ENCODE peak calls at places on chromosome 17, in four cellular contexts. P, B, S and Z are unnamed samples.

GRCh38 chr17:70636517-70637133 is 467.3 kb downstream of the KCNJ2 start:
- DNase-seq in S (no peak), P (peak), B (peak), Z (no peak)

GRCh38 chr17:8557176-8557806 is 73.2 kb downstream of the MYH10 start:
- DNase-seq in P (no peak), S (peak), B (no peak), Z (no peak)

GRCh38 chr17:82468692-82469091 is 10.2 kb downstream of the NARF start:
- DNase-seq in B (no peak), P (peak), S (no peak), Z (no peak)

GRCh38 chr17:77892469-77893143 is 65.9 kb upstream of the TNRC6C start:
- DNase-seq in B (peak), P (no peak), S (no peak), Z (no peak)

GRCh38 chr17:41424111-41424635 is at the start of gene KRT37:
- DNase-seq in B (no peak), S (no peak), P (no peak), Z (no peak)

GRCh38 chr17:66073384-66073783 is 118.5 kb downstream of the CEP112 start:
- DNase-seq in B (peak), P (no peak), S (no peak), Z (no peak)

GRCh38 chr17:49223517-49224197 is 6.9 kb downstream of the PHOSPHO1 start:
- DNase-seq in P (peak), B (peak), S (peak), Z (peak)

GRCh38 chr17:36068524-36068923 is 4.5 kb downstream of the CCL18 start:
- DNase-seq in B (peak), P (no peak), S (no peak), Z (no peak)

GRCh38 chr17:29113334-29113733 is 66.9 kb downstream of the MYO18A start:
- DNase-seq in P (no peak), B (peak), S (no peak), Z (no peak)

GRCh38 chr17:78974635-78975591 is 4.8 kb downstream of the LGALS3BP start:
- DNase-seq in S (peak), P (peak), B (peak), Z (no peak)

GRCh38 chr17:54972406-54973138 is 4.0 kb downstream of the STXBP4 start:
- DNase-seq in P (no peak), S (no peak), B (no peak), Z (no peak)

GRCh38 chr17:64781394-64781793 is 119.3 kb upstream of the SMURF2 start:
- DNase-seq in P (no peak), B (peak), S (peak), Z (no peak)

GRCh38 chr17:58605470-58605869 is 86.4 kb downstream of the TEX14 start:
- DNase-seq in S (no peak), P (no peak), B (no peak), Z (no peak)
- TF ChIP-seq CTCF in S (no peak), P (no peak), B (no peak), Z (no peak)

GRCh38 chr17:4345569-4345968 is 20.9 kb downstream of the UBE2G1 start:
- DNase-seq in B (no peak), P (no peak), S (no peak), Z (no peak)

GRCh38 chr17:4344926-4345325 is 21.5 kb downstream of the UBE2G1 start:
- DNase-seq in B (no peak), S (no peak), P (no peak), Z (no peak)

GRCh38 chr17:4342535-4342934 is 23.9 kb downstream of the UBE2G1 start:
- DNase-seq in P (no peak), B (no peak), S (no peak), Z (no peak)

GRCh38 chr17:4340914-4341615 is 25.4 kb downstream of the UBE2G1 start:
- DNase-seq in S (no peak), B (no peak), P (peak), Z (no peak)

GRCh38 chr17:4341616-4341977 is 24.9 kb downstream of the UBE2G1 start:
- DNase-seq in B (no peak), S (no peak), P (no peak), Z (no peak)
- TF ChIP-seq CTCF in B (no peak), S (no peak), P (no peak), Z (no peak)

DNA sequence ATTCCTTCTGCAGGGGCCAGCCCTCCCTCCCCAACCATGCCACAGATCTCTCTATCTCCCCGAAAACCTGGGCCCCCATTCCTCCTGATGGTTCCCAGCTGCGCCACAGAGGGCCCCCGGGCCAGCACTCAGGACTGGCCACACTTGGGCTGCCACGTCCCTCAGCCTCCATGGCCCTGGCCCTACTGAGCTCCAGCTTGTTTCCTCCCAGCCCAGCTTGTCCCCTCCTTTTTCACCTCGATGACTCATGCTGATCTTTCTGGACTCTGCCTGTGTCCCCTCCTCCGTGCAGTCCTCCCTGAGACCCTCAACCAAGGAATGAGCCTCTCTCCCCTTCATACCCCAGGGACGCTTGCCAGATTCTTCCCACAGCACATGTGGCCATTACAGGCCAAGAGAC is 10.9 kb upstream of the FAM83G start:
- DNase-seq in B (no peak), S (no peak), P (no peak), Z (no peak)
- TF ChIP-seq CTCF in B (no peak), S (no peak), P (no peak), Z (no peak)

GRCh38 chr17:72725432-72726068 is 366.9 kb downstream of the SLC39A11 start:
- DNase-seq in S (peak), P (peak), B (peak), Z (no peak)
- TF ChIP-seq CTCF in S (peak), P (peak), B (peak), Z (peak)

GRCh38 chr17:42623732-42624596 is 14.5 kb downstream of the TUBG1 start:
- DNase-seq in P (peak), S (no peak), B (no peak), Z (no peak)
- TF ChIP-seq CTCF in P (no peak), S (no peak), B (no peak), Z (no peak)

DNA sequence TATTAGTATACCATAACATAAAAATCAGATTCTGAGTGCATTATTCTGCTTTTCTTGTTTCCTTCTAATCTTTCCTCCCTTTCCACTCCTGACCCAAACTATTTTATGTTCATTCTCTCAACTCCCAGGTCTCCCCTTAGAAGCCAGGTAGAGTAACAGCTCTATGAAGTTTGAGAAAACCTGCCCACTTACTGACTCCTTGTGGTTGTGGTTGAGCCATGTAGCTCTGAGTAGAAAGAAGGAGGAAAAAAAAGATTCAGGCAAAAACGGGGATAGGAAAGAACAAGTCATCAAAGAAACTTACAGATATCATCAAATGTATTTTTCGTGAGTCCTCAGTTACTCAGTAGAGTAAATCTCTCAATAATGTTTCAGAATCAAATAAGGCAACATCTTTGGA is 216.7 kb downstream of the PMP22 start:
- DNase-seq in P (no peak), B (peak), S (no peak), Z (no peak)
- TF ChIP-seq CTCF in P (no peak), B (peak), S (no peak), Z (peak)